ENCODE peak calls at places on chromosomes 1 and 21, in five cellular contexts. One of them, this sample, is unnamed.

GRCh38 chr21:29448766-29449165 is 150.0 kb downstream of the BACH1 start:
- DNase-seq in T-helper 9 cell: no peak
- DNase-seq in stimulated activated CD4-positive, alpha-beta T cell treated with anti-CD3 and anti-CD28 coated beads, Interleukin-2, amount 100 ng/mL, for 24 hours: no peak
- DNase-seq in activated gamma-delta T cell treated with Interleukin-2 at 50 U/mL for 16 hours: no peak
- DNase-seq in psoas muscle: no peak
- DNase-seq in this sample: no peak

GRCh38 chr1:227242811-227243682 is 75.2 kb downstream of the CDC42BPA start:
- DNase-seq in T-helper 9 cell: no peak
- DNase-seq in stimulated activated CD4-positive, alpha-beta T cell treated with anti-CD3 and anti-CD28 coated beads, Interleukin-2, amount 100 ng/mL, for 24 hours: no peak
- DNase-seq in activated gamma-delta T cell treated with Interleukin-2 at 50 U/mL for 16 hours: no peak
- DNase-seq in psoas muscle: no peak
- DNase-seq in this sample: no peak

GRCh38 chr1:28580706-28581530 is 11.1 kb upstream of the RAB42 start:
- DNase-seq in T-helper 9 cell: peak; percentile 43
- DNase-seq in stimulated activated CD4-positive, alpha-beta T cell treated with anti-CD3 and anti-CD28 coated beads, Interleukin-2, amount 100 ng/mL, for 24 hours: peak; percentile 64
- DNase-seq in activated gamma-delta T cell treated with Interleukin-2 at 50 U/mL for 16 hours: peak; percentile 49
- DNase-seq in psoas muscle: no peak
- DNase-seq in this sample: no peak

GRCh38 chr1:221708987-221709386 is 32.9 kb downstream of the DUSP10 start:
- DNase-seq in T-helper 9 cell: peak; percentile 55
- DNase-seq in stimulated activated CD4-positive, alpha-beta T cell treated with anti-CD3 and anti-CD28 coated beads, Interleukin-2, amount 100 ng/mL, for 24 hours: peak; percentile 27
- DNase-seq in activated gamma-delta T cell treated with Interleukin-2 at 50 U/mL for 16 hours: peak; percentile 38
- DNase-seq in psoas muscle: no peak
- DNase-seq in this sample: no peak

GRCh38 chr21:45515241-45516061 is 26.8 kb downstream of the SLC19A1 start:
- DNase-seq in T-helper 9 cell: no peak
- DNase-seq in stimulated activated CD4-positive, alpha-beta T cell treated with anti-CD3 and anti-CD28 coated beads, Interleukin-2, amount 100 ng/mL, for 24 hours: no peak
- DNase-seq in activated gamma-delta T cell treated with Interleukin-2 at 50 U/mL for 16 hours: no peak
- DNase-seq in psoas muscle: peak; percentile 6
- DNase-seq in this sample: peak; percentile 57

GRCh38 chr1:29934255-29934654 is 697.9 kb downstream of the PTPRU start:
- DNase-seq in T-helper 9 cell: no peak
- DNase-seq in stimulated activated CD4-positive, alpha-beta T cell treated with anti-CD3 and anti-CD28 coated beads, Interleukin-2, amount 100 ng/mL, for 24 hours: no peak
- DNase-seq in activated gamma-delta T cell treated with Interleukin-2 at 50 U/mL for 16 hours: no peak
- DNase-seq in psoas muscle: no peak
- DNase-seq in this sample: no peak

GRCh38 chr1:224082146-224082545 is 31.8 kb upstream of the FBXO28 start:
- DNase-seq in T-helper 9 cell: no peak
- DNase-seq in stimulated activated CD4-positive, alpha-beta T cell treated with anti-CD3 and anti-CD28 coated beads, Interleukin-2, amount 100 ng/mL, for 24 hours: no peak
- DNase-seq in activated gamma-delta T cell treated with Interleukin-2 at 50 U/mL for 16 hours: no peak
- DNase-seq in psoas muscle: no peak
- DNase-seq in this sample: no peak

GRCh38 chr1:6222644-6223043 is 13.1 kb downstream of the ICMT start:
- DNase-seq in T-helper 9 cell: no peak
- DNase-seq in stimulated activated CD4-positive, alpha-beta T cell treated with anti-CD3 and anti-CD28 coated beads, Interleukin-2, amount 100 ng/mL, for 24 hours: no peak
- DNase-seq in activated gamma-delta T cell treated with Interleukin-2 at 50 U/mL for 16 hours: no peak
- DNase-seq in psoas muscle: peak; percentile 67
- DNase-seq in this sample: peak; percentile 81

GRCh38 chr1:213669964-213670691 is 317.6 kb upstream of the PROX1 start:
- DNase-seq in T-helper 9 cell: no peak
- DNase-seq in stimulated activated CD4-positive, alpha-beta T cell treated with anti-CD3 and anti-CD28 coated beads, Interleukin-2, amount 100 ng/mL, for 24 hours: no peak
- DNase-seq in activated gamma-delta T cell treated with Interleukin-2 at 50 U/mL for 16 hours: no peak
- DNase-seq in psoas muscle: no peak
- DNase-seq in this sample: no peak

GRCh38 chr1:45097944-45098343 is 85.9 kb downstream of the UROD start:
- DNase-seq in T-helper 9 cell: no peak
- DNase-seq in stimulated activated CD4-positive, alpha-beta T cell treated with anti-CD3 and anti-CD28 coated beads, Interleukin-2, amount 100 ng/mL, for 24 hours: no peak
- DNase-seq in activated gamma-delta T cell treated with Interleukin-2 at 50 U/mL for 16 hours: no peak
- DNase-seq in psoas muscle: no peak
- DNase-seq in this sample: no peak

GRCh38 chr1:101264699-101265098 is 27.9 kb downstream of the S1PR1 start:
- DNase-seq in T-helper 9 cell: no peak
- DNase-seq in stimulated activated CD4-positive, alpha-beta T cell treated with anti-CD3 and anti-CD28 coated beads, Interleukin-2, amount 100 ng/mL, for 24 hours: no peak
- DNase-seq in activated gamma-delta T cell treated with Interleukin-2 at 50 U/mL for 16 hours: no peak
- DNase-seq in psoas muscle: no peak
- DNase-seq in this sample: no peak

GRCh38 chr1:239274242-239274830 is 112.0 kb upstream of the CHRM3 start:
- DNase-seq in T-helper 9 cell: no peak
- DNase-seq in stimulated activated CD4-positive, alpha-beta T cell treated with anti-CD3 and anti-CD28 coated beads, Interleukin-2, amount 100 ng/mL, for 24 hours: no peak
- DNase-seq in activated gamma-delta T cell treated with Interleukin-2 at 50 U/mL for 16 hours: no peak
- DNase-seq in psoas muscle: no peak
- DNase-seq in this sample: no peak

GRCh38 chr21:31682625-31683024 is 23.1 kb downstream of the SOD1 start:
- DNase-seq in T-helper 9 cell: no peak
- DNase-seq in stimulated activated CD4-positive, alpha-beta T cell treated with anti-CD3 and anti-CD28 coated beads, Interleukin-2, amount 100 ng/mL, for 24 hours: no peak
- DNase-seq in activated gamma-delta T cell treated with Interleukin-2 at 50 U/mL for 16 hours: no peak
- DNase-seq in psoas muscle: no peak
- DNase-seq in this sample: no peak

GRCh38 chr1:40668769-40669525 is 3.5 kb upstream of the RIMS3 start:
- DNase-seq in T-helper 9 cell: peak; percentile 83
- DNase-seq in stimulated activated CD4-positive, alpha-beta T cell treated with anti-CD3 and anti-CD28 coated beads, Interleukin-2, amount 100 ng/mL, for 24 hours: peak; percentile 89
- DNase-seq in activated gamma-delta T cell treated with Interleukin-2 at 50 U/mL for 16 hours: peak; percentile 84
- DNase-seq in psoas muscle: peak; percentile 73
- DNase-seq in this sample: peak; percentile 89

GRCh38 chr1:64049900-64050540 is 153.4 kb upstream of the UBE2U start:
- DNase-seq in T-helper 9 cell: no peak
- DNase-seq in stimulated activated CD4-positive, alpha-beta T cell treated with anti-CD3 and anti-CD28 coated beads, Interleukin-2, amount 100 ng/mL, for 24 hours: no peak
- DNase-seq in activated gamma-delta T cell treated with Interleukin-2 at 50 U/mL for 16 hours: no peak
- DNase-seq in psoas muscle: no peak
- DNase-seq in this sample: no peak

GRCh38 chr1:11929849-11930248 is 3.6 kb upstream of the KIAA2013 start:
- DNase-seq in T-helper 9 cell: no peak
- DNase-seq in stimulated activated CD4-positive, alpha-beta T cell treated with anti-CD3 and anti-CD28 coated beads, Interleukin-2, amount 100 ng/mL, for 24 hours: no peak
- DNase-seq in activated gamma-delta T cell treated with Interleukin-2 at 50 U/mL for 16 hours: no peak
- DNase-seq in psoas muscle: peak; percentile 76
- DNase-seq in this sample: peak; percentile 87

GRCh38 chr1:229022595-229023350 is 248.1 kb upstream of the RAB4A start:
- DNase-seq in T-helper 9 cell: no peak
- DNase-seq in stimulated activated CD4-positive, alpha-beta T cell treated with anti-CD3 and anti-CD28 coated beads, Interleukin-2, amount 100 ng/mL, for 24 hours: no peak
- DNase-seq in activated gamma-delta T cell treated with Interleukin-2 at 50 U/mL for 16 hours: no peak
- DNase-seq in psoas muscle: no peak
- DNase-seq in this sample: peak; percentile 74

GRCh38 chr1:98400446-98400845 is 261.1 kb upstream of the SNX7 start:
- DNase-seq in T-helper 9 cell: no peak
- DNase-seq in stimulated activated CD4-positive, alpha-beta T cell treated with anti-CD3 and anti-CD28 coated beads, Interleukin-2, amount 100 ng/mL, for 24 hours: no peak
- DNase-seq in activated gamma-delta T cell treated with Interleukin-2 at 50 U/mL for 16 hours: no peak
- DNase-seq in psoas muscle: no peak
- DNase-seq in this sample: no peak

GRCh38 chr21:37993071-37993470 is 76.8 kb upstream of the KCNJ6 start:
- DNase-seq in T-helper 9 cell: no peak
- DNase-seq in stimulated activated CD4-positive, alpha-beta T cell treated with anti-CD3 and anti-CD28 coated beads, Interleukin-2, amount 100 ng/mL, for 24 hours: no peak
- DNase-seq in activated gamma-delta T cell treated with Interleukin-2 at 50 U/mL for 16 hours: no peak
- DNase-seq in psoas muscle: no peak
- DNase-seq in this sample: no peak

GRCh38 chr1:41664861-41665640 is 180.6 kb upstream of the EDN2 start:
- DNase-seq in T-helper 9 cell: no peak
- DNase-seq in stimulated activated CD4-positive, alpha-beta T cell treated with anti-CD3 and anti-CD28 coated beads, Interleukin-2, amount 100 ng/mL, for 24 hours: no peak
- DNase-seq in activated gamma-delta T cell treated with Interleukin-2 at 50 U/mL for 16 hours: no peak
- DNase-seq in psoas muscle: no peak
- DNase-seq in this sample: no peak

GRCh38 chr1:24105368-24106160 is 6.4 kb downstream of the MYOM3 start:
- DNase-seq in T-helper 9 cell: no peak
- DNase-seq in stimulated activated CD4-positive, alpha-beta T cell treated with anti-CD3 and anti-CD28 coated beads, Interleukin-2, amount 100 ng/mL, for 24 hours: no peak
- DNase-seq in activated gamma-delta T cell treated with Interleukin-2 at 50 U/mL for 16 hours: no peak
- DNase-seq in psoas muscle: no peak
- DNase-seq in this sample: no peak

GRCh38 chr1:212452323-212453155 is 19.8 kb downstream of the NENF start:
- DNase-seq in T-helper 9 cell: no peak
- DNase-seq in stimulated activated CD4-positive, alpha-beta T cell treated with anti-CD3 and anti-CD28 coated beads, Interleukin-2, amount 100 ng/mL, for 24 hours: no peak
- DNase-seq in activated gamma-delta T cell treated with Interleukin-2 at 50 U/mL for 16 hours: no peak
- DNase-seq in psoas muscle: peak; percentile 26
- DNase-seq in this sample: no peak

GRCh38 chr1:103416681-103417318 is 108.7 kb upstream of the RNPC3 start:
- DNase-seq in T-helper 9 cell: no peak
- DNase-seq in stimulated activated CD4-positive, alpha-beta T cell treated with anti-CD3 and anti-CD28 coated beads, Interleukin-2, amount 100 ng/mL, for 24 hours: no peak
- DNase-seq in activated gamma-delta T cell treated with Interleukin-2 at 50 U/mL for 16 hours: no peak
- DNase-seq in psoas muscle: no peak
- DNase-seq in this sample: no peak

GRCh38 chr1:65992160-65993046 is 199.7 kb downstream of the PDE4B start:
- DNase-seq in T-helper 9 cell: no peak
- DNase-seq in stimulated activated CD4-positive, alpha-beta T cell treated with anti-CD3 and anti-CD28 coated beads, Interleukin-2, amount 100 ng/mL, for 24 hours: no peak
- DNase-seq in activated gamma-delta T cell treated with Interleukin-2 at 50 U/mL for 16 hours: no peak
- DNase-seq in psoas muscle: no peak
- DNase-seq in this sample: no peak

GRCh38 chr1:10721381-10722321 is 74.8 kb downstream of the CASZ1 start:
- DNase-seq in T-helper 9 cell: no peak
- DNase-seq in stimulated activated CD4-positive, alpha-beta T cell treated with anti-CD3 and anti-CD28 coated beads, Interleukin-2, amount 100 ng/mL, for 24 hours: no peak
- DNase-seq in activated gamma-delta T cell treated with Interleukin-2 at 50 U/mL for 16 hours: no peak
- DNase-seq in psoas muscle: no peak
- DNase-seq in this sample: peak; percentile 57

GRCh38 chr1:217907504-217907903 is 276.4 kb downstream of the SPATA17 start:
- DNase-seq in T-helper 9 cell: no peak
- DNase-seq in stimulated activated CD4-positive, alpha-beta T cell treated with anti-CD3 and anti-CD28 coated beads, Interleukin-2, amount 100 ng/mL, for 24 hours: no peak
- DNase-seq in activated gamma-delta T cell treated with Interleukin-2 at 50 U/mL for 16 hours: no peak
- DNase-seq in psoas muscle: no peak
- DNase-seq in this sample: no peak

GRCh38 chr1:56808385-56808784 is 10.8 kb downstream of the FYB2 start:
- DNase-seq in T-helper 9 cell: no peak
- DNase-seq in stimulated activated CD4-positive, alpha-beta T cell treated with anti-CD3 and anti-CD28 coated beads, Interleukin-2, amount 100 ng/mL, for 24 hours: no peak
- DNase-seq in activated gamma-delta T cell treated with Interleukin-2 at 50 U/mL for 16 hours: no peak
- DNase-seq in psoas muscle: no peak
- DNase-seq in this sample: no peak

GRCh38 chr1:231934797-231935196 is 308.2 kb downstream of the DISC1 start:
- DNase-seq in T-helper 9 cell: no peak
- DNase-seq in stimulated activated CD4-positive, alpha-beta T cell treated with anti-CD3 and anti-CD28 coated beads, Interleukin-2, amount 100 ng/mL, for 24 hours: no peak
- DNase-seq in activated gamma-delta T cell treated with Interleukin-2 at 50 U/mL for 16 hours: no peak
- DNase-seq in psoas muscle: no peak
- DNase-seq in this sample: no peak

This sample was measured in Right ventricle myocardium inferior.